ENCODE peak calls at places on chromosomes 5 and 9, in seven cellular contexts. One of them, this sample, is unnamed.

GRCh38 chr9:101387871-101388506 is 3.2 kb upstream of the BAAT start:
- DNase-seq in kidney: no peak
- DNase-seq in psoas muscle: no peak
- DNase-seq in AG04450: no peak
- DNase-seq in endothelial cell: no peak
- DNase-seq in body of pancreas: peak; percentile 32
- DNase-seq in GM20000: no peak
- DNase-seq in this sample: no peak

GRCh38 chr9:113572076-113572861 is 108.7 kb downstream of the RGS3 start:
- DNase-seq in AG04450: no peak
- DNase-seq in endothelial cell: no peak
- DNase-seq in GM20000: no peak
- DNase-seq in body of pancreas: peak; percentile 8
- DNase-seq in psoas muscle: no peak
- DNase-seq in kidney: peak; percentile 46
- DNase-seq in this sample: no peak

GRCh38 chr9:77370064-77370463 is 192.7 kb downstream of the VPS13A start:
- DNase-seq in body of pancreas: no peak
- DNase-seq in AG04450: no peak
- DNase-seq in endothelial cell: no peak
- DNase-seq in psoas muscle: no peak
- DNase-seq in kidney: no peak
- DNase-seq in GM20000: no peak
- DNase-seq in this sample: no peak

GRCh38 chr9:3646226-3646625 is 120.4 kb upstream of the RFX3 start:
- DNase-seq in endothelial cell: no peak
- DNase-seq in kidney: no peak
- DNase-seq in body of pancreas: no peak
- DNase-seq in psoas muscle: no peak
- DNase-seq in AG04450: no peak
- DNase-seq in GM20000: no peak
- DNase-seq in this sample: no peak

GRCh38 chr9:109989296-109989695 is 209.3 kb downstream of the PALM2AKAP2 start:
- DNase-seq in GM20000: no peak
- DNase-seq in endothelial cell: no peak
- DNase-seq in kidney: no peak
- DNase-seq in AG04450: no peak
- DNase-seq in body of pancreas: no peak
- DNase-seq in psoas muscle: no peak
- DNase-seq in this sample: no peak

GRCh38 chr5:107808671-107809137 is 138.0 kb upstream of the EFNA5 start:
- DNase-seq in AG04450: no peak
- DNase-seq in psoas muscle: no peak
- DNase-seq in kidney: peak; percentile 71
- DNase-seq in body of pancreas: peak; percentile 43
- DNase-seq in endothelial cell: peak; percentile 10
- DNase-seq in GM20000: no peak
- DNase-seq in this sample: no peak

GRCh38 chr9:126498331-126498730 is 115.4 kb upstream of the LMX1B start:
- DNase-seq in AG04450: no peak
- DNase-seq in body of pancreas: no peak
- DNase-seq in endothelial cell: no peak
- DNase-seq in GM20000: no peak
- DNase-seq in kidney: peak; percentile 62
- DNase-seq in psoas muscle: no peak
- DNase-seq in this sample: no peak

GRCh38 chr5:134851307-134851923 is 5.6 kb downstream of the C5orf24 start:
- DNase-seq in endothelial cell: no peak
- DNase-seq in AG04450: no peak
- DNase-seq in psoas muscle: no peak
- DNase-seq in GM20000: no peak
- DNase-seq in body of pancreas: no peak
- DNase-seq in kidney: no peak
- DNase-seq in this sample: no peak

GRCh38 chr9:117555964-117556629 is 141.2 kb upstream of the ASTN2 start:
- DNase-seq in GM20000: peak; percentile 49
- DNase-seq in endothelial cell: peak; percentile 65
- DNase-seq in AG04450: no peak
- DNase-seq in kidney: no peak
- DNase-seq in body of pancreas: peak; percentile 74
- DNase-seq in psoas muscle: peak; percentile 24
- DNase-seq in this sample: peak; percentile 70

GRCh38 chr5:179699640-179700298 is 1.0 kb downstream of the CANX start:
- DNase-seq in AG04450: no peak
- DNase-seq in endothelial cell: no peak
- DNase-seq in body of pancreas: peak; percentile 36
- DNase-seq in psoas muscle: no peak
- DNase-seq in GM20000: peak; percentile 48
- DNase-seq in kidney: no peak
- DNase-seq in this sample: peak; percentile 70

GRCh38 chr5:62199792-62200716 is 106.0 kb upstream of the KIF2A start:
- DNase-seq in endothelial cell: no peak
- DNase-seq in AG04450: no peak
- DNase-seq in GM20000: no peak
- DNase-seq in body of pancreas: no peak
- DNase-seq in kidney: no peak
- DNase-seq in psoas muscle: no peak
- DNase-seq in this sample: peak; percentile 22

GRCh38 chr5:80653497-80653896 is 955 bp upstream of the MSH3 start:
- DNase-seq in GM20000: no peak
- DNase-seq in endothelial cell: no peak
- DNase-seq in AG04450: no peak
- DNase-seq in body of pancreas: no peak
- DNase-seq in kidney: no peak
- DNase-seq in psoas muscle: no peak
- DNase-seq in this sample: no peak

GRCh38 chr5:36033050-36033449 is 33.6 kb downstream of the UGT3A2 start:
- DNase-seq in kidney: no peak
- DNase-seq in psoas muscle: no peak
- DNase-seq in GM20000: no peak
- DNase-seq in body of pancreas: no peak
- DNase-seq in endothelial cell: no peak
- DNase-seq in AG04450: no peak
- DNase-seq in this sample: no peak

GRCh38 chr5:31237159-31237558 is 43.7 kb downstream of the CDH6 start:
- DNase-seq in kidney: no peak
- DNase-seq in body of pancreas: no peak
- DNase-seq in endothelial cell: no peak
- DNase-seq in psoas muscle: no peak
- DNase-seq in GM20000: no peak
- DNase-seq in AG04450: no peak
- DNase-seq in this sample: no peak

GRCh38 chr9:35864695-35865255 is 5.4 kb downstream of the OR13J1 start:
- DNase-seq in psoas muscle: no peak
- DNase-seq in body of pancreas: no peak
- DNase-seq in GM20000: no peak
- DNase-seq in endothelial cell: no peak
- DNase-seq in kidney: no peak
- DNase-seq in AG04450: no peak
- DNase-seq in this sample: no peak

GRCh38 chr9:123089790-123090189 is 56.3 kb downstream of the GPR21 start:
- DNase-seq in psoas muscle: no peak
- DNase-seq in AG04450: no peak
- DNase-seq in kidney: no peak
- DNase-seq in GM20000: no peak
- DNase-seq in body of pancreas: no peak
- DNase-seq in endothelial cell: no peak
- DNase-seq in this sample: no peak

GRCh38 chr9:135662758-135663450 is at the start of gene LCN9:
- DNase-seq in kidney: peak; percentile 53
- DNase-seq in endothelial cell: no peak
- DNase-seq in psoas muscle: no peak
- DNase-seq in AG04450: no peak
- DNase-seq in GM20000: no peak
- DNase-seq in body of pancreas: no peak
- DNase-seq in this sample: no peak

GRCh38 chr9:107481035-107481434 is 8.5 kb downstream of the KLF4 start:
- DNase-seq in psoas muscle: no peak
- DNase-seq in endothelial cell: no peak
- DNase-seq in body of pancreas: no peak
- DNase-seq in GM20000: no peak
- DNase-seq in AG04450: no peak
- DNase-seq in kidney: no peak
- DNase-seq in this sample: no peak

DNA sequence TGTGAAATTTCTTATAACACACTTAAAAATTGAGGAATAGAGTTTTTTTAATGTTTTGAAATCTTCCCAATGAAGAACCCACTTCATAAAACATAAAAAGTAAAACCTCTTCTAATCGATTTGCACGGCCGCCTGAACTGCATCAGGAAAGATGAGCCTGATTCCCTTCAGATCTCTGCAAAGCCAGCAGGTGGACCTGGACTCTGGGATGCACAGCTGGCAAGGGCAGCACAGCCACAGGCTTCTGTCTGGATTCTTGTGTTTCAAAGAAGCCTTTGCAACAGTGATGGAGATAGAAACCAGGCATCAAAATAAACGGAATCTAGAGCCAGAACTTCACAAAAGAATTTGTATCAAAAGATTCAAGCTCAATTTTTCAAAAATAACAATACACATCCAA is 36.0 kb upstream of the SPATA31C2 start:
- DNase-seq in AG04450: no peak
- DNase-seq in psoas muscle: no peak
- DNase-seq in kidney: no peak
- DNase-seq in endothelial cell: no peak
- DNase-seq in GM20000: no peak
- DNase-seq in body of pancreas: no peak
- DNase-seq in this sample: no peak
- TF ChIP-seq CTCF in AG04450: peak; percentile 19
- TF ChIP-seq CTCF in psoas muscle: no peak
- TF ChIP-seq CTCF in kidney: peak; percentile 14
- TF ChIP-seq CTCF in endothelial cell: no peak
- TF ChIP-seq CTCF in GM20000: no peak
- TF ChIP-seq CTCF in body of pancreas: no peak
- TF ChIP-seq CTCF in this sample: no peak

GRCh38 chr5:150653762-150654158 is 7.3 kb upstream of the MYOZ3 start:
- DNase-seq in GM20000: no peak
- DNase-seq in AG04450: no peak
- DNase-seq in kidney: no peak
- DNase-seq in body of pancreas: no peak
- DNase-seq in psoas muscle: no peak
- DNase-seq in endothelial cell: no peak
- DNase-seq in this sample: no peak

GRCh38 chr5:150651924-150652688 is 8.9 kb upstream of the MYOZ3 start:
- DNase-seq in GM20000: no peak
- DNase-seq in kidney: peak; percentile 46
- DNase-seq in AG04450: no peak
- DNase-seq in psoas muscle: no peak
- DNase-seq in body of pancreas: no peak
- DNase-seq in endothelial cell: no peak
- DNase-seq in this sample: no peak

GRCh38 chr5:150654181-150654580 is 6.9 kb upstream of the MYOZ3 start:
- DNase-seq in kidney: no peak
- DNase-seq in psoas muscle: no peak
- DNase-seq in body of pancreas: no peak
- DNase-seq in GM20000: no peak
- DNase-seq in AG04450: no peak
- DNase-seq in endothelial cell: no peak
- DNase-seq in this sample: no peak

GRCh38 chr5:150651382-150651781 is 9.7 kb upstream of the MYOZ3 start:
- DNase-seq in endothelial cell: no peak
- DNase-seq in GM20000: no peak
- DNase-seq in psoas muscle: no peak
- DNase-seq in AG04450: no peak
- DNase-seq in kidney: no peak
- DNase-seq in body of pancreas: no peak
- DNase-seq in this sample: no peak

GRCh38 chr5:150653145-150653761 is 7.8 kb upstream of the MYOZ3 start:
- DNase-seq in kidney: peak; percentile 33
- DNase-seq in psoas muscle: no peak
- DNase-seq in endothelial cell: no peak
- DNase-seq in body of pancreas: no peak
- DNase-seq in GM20000: no peak
- DNase-seq in AG04450: no peak
- DNase-seq in this sample: no peak
- TF ChIP-seq CTCF in kidney: peak; percentile 20
- TF ChIP-seq CTCF in psoas muscle: peak; percentile 6
- TF ChIP-seq CTCF in endothelial cell: no peak
- TF ChIP-seq CTCF in body of pancreas: no peak
- TF ChIP-seq CTCF in GM20000: no peak
- TF ChIP-seq CTCF in AG04450: peak; percentile 53
- TF ChIP-seq CTCF in this sample: no peak

GRCh38 chr9:30036558-30036957 is 2347.9 kb upstream of the ACO1 start:
- DNase-seq in body of pancreas: no peak
- DNase-seq in AG04450: no peak
- DNase-seq in kidney: no peak
- DNase-seq in psoas muscle: no peak
- DNase-seq in endothelial cell: no peak
- DNase-seq in GM20000: no peak
- DNase-seq in this sample: no peak

DNA sequence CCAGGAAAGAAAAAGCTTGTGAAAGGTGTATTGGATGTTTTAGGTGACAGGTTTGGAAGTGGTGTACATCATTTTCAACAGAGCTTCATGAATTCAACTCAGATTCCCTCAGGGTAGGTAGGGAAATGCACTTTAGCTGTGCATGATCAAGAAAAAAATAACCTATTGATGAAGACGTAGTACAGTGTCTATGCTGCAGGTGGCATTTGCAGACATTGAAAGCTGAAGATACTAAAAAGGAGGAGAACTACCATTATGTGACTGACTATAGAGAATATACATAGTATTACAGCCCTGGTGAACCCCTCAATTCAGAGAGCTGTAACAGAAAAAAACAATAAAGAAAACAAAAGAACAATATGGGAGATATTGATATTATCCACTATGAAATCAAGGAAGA is 2344.7 kb upstream of the ACO1 start:
- DNase-seq in endothelial cell: no peak
- DNase-seq in psoas muscle: no peak
- DNase-seq in AG04450: no peak
- DNase-seq in body of pancreas: no peak
- DNase-seq in kidney: no peak
- DNase-seq in GM20000: no peak
- DNase-seq in this sample: no peak
- TF ChIP-seq CTCF in endothelial cell: peak; percentile 41
- TF ChIP-seq CTCF in psoas muscle: no peak
- TF ChIP-seq CTCF in AG04450: no peak
- TF ChIP-seq CTCF in body of pancreas: no peak
- TF ChIP-seq CTCF in kidney: no peak
- TF ChIP-seq CTCF in GM20000: no peak
- TF ChIP-seq CTCF in this sample: no peak

GRCh38 chr9:92242779-92243136 is 50.7 kb downstream of the IARS1 start:
- DNase-seq in body of pancreas: no peak
- DNase-seq in psoas muscle: no peak
- DNase-seq in GM20000: no peak
- DNase-seq in kidney: no peak
- DNase-seq in AG04450: no peak
- DNase-seq in endothelial cell: no peak
- DNase-seq in this sample: no peak

GRCh38 chr9:92236915-92237314 is 56.6 kb downstream of the IARS1 start:
- DNase-seq in psoas muscle: no peak
- DNase-seq in endothelial cell: no peak
- DNase-seq in AG04450: no peak
- DNase-seq in body of pancreas: no peak
- DNase-seq in kidney: no peak
- DNase-seq in GM20000: no peak
- DNase-seq in this sample: no peak

GRCh38 chr9:92247296-92247695 is 46.2 kb downstream of the IARS1 start:
- DNase-seq in endothelial cell: no peak
- DNase-seq in GM20000: no peak
- DNase-seq in body of pancreas: no peak
- DNase-seq in psoas muscle: no peak
- DNase-seq in AG04450: no peak
- DNase-seq in kidney: no peak
- DNase-seq in this sample: no peak

GRCh38 chr9:92245005-92245797 is 48.3 kb downstream of the IARS1 start:
- DNase-seq in kidney: no peak
- DNase-seq in AG04450: peak; percentile 42
- DNase-seq in body of pancreas: peak; percentile 25
- DNase-seq in GM20000: no peak
- DNase-seq in endothelial cell: no peak
- DNase-seq in psoas muscle: no peak
- DNase-seq in this sample: no peak

GRCh38 chr9:92242115-92242778 is 51.2 kb downstream of the IARS1 start:
- DNase-seq in psoas muscle: no peak
- DNase-seq in kidney: no peak
- DNase-seq in GM20000: no peak
- DNase-seq in body of pancreas: no peak
- DNase-seq in endothelial cell: peak; percentile 24
- DNase-seq in AG04450: peak; percentile 39
- DNase-seq in this sample: no peak
- TF ChIP-seq CTCF in psoas muscle: no peak
- TF ChIP-seq CTCF in kidney: peak; percentile 47
- TF ChIP-seq CTCF in GM20000: peak; percentile 1
- TF ChIP-seq CTCF in body of pancreas: no peak
- TF ChIP-seq CTCF in endothelial cell: no peak
- TF ChIP-seq CTCF in AG04450: peak; percentile 62
- TF ChIP-seq CTCF in this sample: no peak